ENCODE peak calls at places on chromosomes 1 and 21, in eight cellular contexts. A is CD14-positive monocyte, C is spleen, M is fibroblast of lung, G is ovary, F is AG09319, E is mammary epithelial cell, P is lower lobe of right lung. V is an unnamed sample.

GRCh38 chr1:30465096-30465495 is 258.3 kb downstream of the MATN1 start:
- DNase-seq in A (no peak), C (peak), M (no peak), G (peak), F (no peak), E (no peak), P (no peak), V (no peak)

GRCh38 chr21:45539796-45540600 is 2.2 kb downstream of the SLC19A1 start:
- DNase-seq in A (peak), C (peak), M (no peak), G (peak), F (no peak), E (no peak), P (peak), V (no peak)

GRCh38 chr1:203320546-203321272 is 15.4 kb downstream of the BTG2 start:
- DNase-seq in A (peak), C (peak), M (peak), G (peak), F (no peak), E (peak), P (peak), V (peak)

GRCh38 chr1:143717434-143717833 is 254.4 kb downstream of the FAM72C start:
- DNase-seq in A (no peak), C (no peak), M (no peak), G (no peak), F (no peak), E (no peak), P (no peak), V (no peak)

GRCh38 chr1:224880593-224881307 is 48.7 kb upstream of the DNAH14 start:
- DNase-seq in A (no peak), C (no peak), M (peak), G (no peak), F (no peak), E (no peak), P (no peak), V (no peak)

GRCh38 chr1:232012773-232013386 is 386.3 kb downstream of the DISC1 start:
- DNase-seq in A (no peak), C (no peak), M (peak), G (peak), F (no peak), E (peak), P (no peak), V (no peak)

GRCh38 chr1:30809514-30810263 is 52.1 kb upstream of the LAPTM5 start:
- DNase-seq in A (peak), C (no peak), M (peak), G (peak), F (no peak), E (peak), P (no peak), V (no peak)

GRCh38 chr1:40393173-40393572 is 19.6 kb downstream of the SMAP2 start:
- DNase-seq in A (no peak), C (peak), M (no peak), G (no peak), F (no peak), E (no peak), P (peak), V (no peak)

GRCh38 chr1:224700915-224701531 is 84.9 kb downstream of the CNIH3 start:
- DNase-seq in A (no peak), C (no peak), M (no peak), G (no peak), F (no peak), E (no peak), P (no peak), V (peak)

GRCh38 chr1:146036241-146036989 is 14.9 kb upstream of the HJV start:
- DNase-seq in A (no peak), C (no peak), M (peak), G (no peak), F (no peak), E (no peak), P (no peak), V (no peak)

GRCh38 chr1:62435231-62436038 is 1.4 kb upstream of the USP1 start:
- DNase-seq in A (no peak), C (peak), M (no peak), G (peak), F (no peak), E (no peak), P (peak), V (no peak)

GRCh38 chr1:29112705-29113406 is 10.8 kb downstream of the TMEM200B start:
- DNase-seq in A (no peak), C (no peak), M (no peak), G (no peak), F (no peak), E (no peak), P (no peak), V (no peak)

GRCh38 chr21:36237441-36237840 is 80.8 kb downstream of the DOP1B start:
- DNase-seq in A (no peak), C (no peak), M (no peak), G (no peak), F (no peak), E (peak), P (no peak), V (no peak)

GRCh38 chr1:162070094-162070748 is 730 bp downstream of the NOS1AP start:
- DNase-seq in A (no peak), C (no peak), M (no peak), G (no peak), F (no peak), E (peak), P (peak), V (peak)

GRCh38 chr1:26474824-26475223 is 2.6 kb downstream of the HMGN2 start:
- DNase-seq in A (no peak), C (no peak), M (no peak), G (no peak), F (no peak), E (no peak), P (no peak), V (no peak)

DNA sequence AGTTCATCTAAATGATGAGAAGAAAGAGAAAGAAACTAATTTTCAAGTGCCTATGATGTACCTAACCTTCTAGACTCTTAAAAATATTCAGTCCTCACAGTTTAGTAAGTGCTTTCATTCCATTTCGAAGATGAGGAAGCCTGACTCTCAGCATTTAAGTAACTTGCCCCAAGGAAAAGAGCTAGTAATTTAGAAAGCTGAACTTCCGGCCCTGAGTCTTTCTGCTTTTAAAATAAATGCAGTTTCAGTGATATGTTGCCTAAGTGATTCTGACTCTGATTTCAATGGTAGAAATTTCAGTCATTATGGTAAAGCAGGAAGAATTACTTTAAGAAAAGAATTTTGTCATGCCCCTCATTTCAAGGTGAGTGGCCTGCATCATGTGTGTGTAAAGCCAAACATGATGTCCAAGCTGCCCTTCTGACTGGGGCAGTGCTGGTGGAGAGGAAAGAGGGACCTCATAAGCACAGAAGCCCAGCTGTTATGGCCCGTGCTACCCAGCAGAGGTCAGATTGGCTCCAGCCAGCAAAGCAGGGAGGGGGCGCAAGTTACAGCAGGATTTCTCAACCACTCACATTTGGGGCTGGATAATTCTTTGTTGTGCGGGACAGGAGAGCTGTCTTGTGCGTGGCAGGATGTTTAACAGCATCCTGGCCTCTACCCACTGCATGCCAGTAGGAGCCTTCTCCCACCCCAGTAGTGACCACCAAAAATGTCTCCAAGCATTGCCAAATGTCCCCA is 10.7 kb downstream of the ATP1A4 start:
- DNase-seq in A (no peak), C (no peak), M (peak), G (peak), F (no peak), E (no peak), P (no peak), V (peak)
- TF ChIP-seq CTCF in A (peak), C (no peak), M (peak), G (no peak), F (peak), E (peak), P (peak), V (no peak)

DNA sequence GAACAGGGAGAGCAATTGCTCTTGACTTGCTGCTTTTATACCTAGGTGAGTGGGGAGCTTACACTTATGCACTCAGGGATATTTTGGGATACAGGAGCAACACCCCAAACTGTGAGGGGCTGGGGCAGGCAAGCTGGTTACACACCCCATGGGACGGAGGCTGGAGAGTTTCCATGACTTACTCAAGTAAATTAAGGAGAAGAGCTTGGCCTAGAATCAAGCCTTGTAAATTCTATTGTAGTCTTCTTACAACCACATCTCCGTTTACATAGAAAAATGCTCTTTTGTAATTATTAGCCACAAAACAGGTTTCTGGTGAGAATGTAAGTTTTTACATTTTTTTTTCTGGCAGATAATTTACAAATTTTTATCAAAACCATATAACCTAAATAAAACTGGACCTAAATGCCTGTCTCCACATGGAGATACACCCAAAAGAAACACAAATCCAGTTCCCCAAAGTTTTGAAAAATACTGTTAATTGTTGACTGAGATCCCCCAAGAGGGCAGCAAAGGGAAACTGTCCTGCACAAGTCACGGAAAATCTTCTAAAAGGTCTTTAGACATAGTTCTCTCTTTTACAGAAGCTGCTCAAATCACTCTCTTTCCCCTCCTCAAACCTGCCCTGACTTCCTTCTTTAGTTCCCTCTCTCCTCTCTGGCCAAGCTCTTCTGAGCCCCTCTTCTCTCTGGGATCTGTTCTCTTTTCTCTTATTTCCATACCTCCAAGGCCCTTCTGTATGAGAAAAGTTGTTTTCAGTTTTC is 134.0 kb downstream of the HIVEP3 start:
- DNase-seq in A (no peak), C (no peak), M (peak), G (no peak), F (no peak), E (no peak), P (no peak), V (no peak)
- TF ChIP-seq CTCF in A (no peak), C (no peak), M (no peak), G (no peak), F (no peak), E (no peak), P (no peak), V (no peak)

GRCh38 chr1:214379254-214379970 is 98.5 kb downstream of the SMYD2 start:
- DNase-seq in A (no peak), C (no peak), M (no peak), G (no peak), F (no peak), E (no peak), P (no peak), V (no peak)
- TF ChIP-seq CTCF in A (no peak), C (no peak), M (no peak), G (no peak), F (no peak), E (no peak), P (no peak), V (no peak)

GRCh38 chr21:26965567-26966359 is 1.1 kb downstream of the ADAMTS5 start:
- DNase-seq in A (peak), C (peak), M (peak), G (peak), F (no peak), E (peak), P (peak), V (peak)
- TF ChIP-seq CTCF in A (peak), C (no peak), M (peak), G (peak), F (peak), E (peak), P (peak), V (no peak)

GRCh38 chr1:82790556-82790955 is 989.8 kb downstream of the ADGRL2 start:
- DNase-seq in A (no peak), C (no peak), M (no peak), G (no peak), F (no peak), E (no peak), P (no peak), V (no peak)

GRCh38 chr1:82801151-82801550 is 1000.4 kb downstream of the ADGRL2 start:
- DNase-seq in A (no peak), C (no peak), M (no peak), G (no peak), F (no peak), E (no peak), P (no peak), V (no peak)

GRCh38 chr1:82792151-82792550 is 991.4 kb downstream of the ADGRL2 start:
- DNase-seq in A (no peak), C (no peak), M (no peak), G (no peak), F (no peak), E (no peak), P (no peak), V (no peak)

GRCh38 chr1:82795503-82796149 is 994.9 kb downstream of the ADGRL2 start:
- DNase-seq in A (no peak), C (no peak), M (no peak), G (no peak), F (no peak), E (no peak), P (no peak), V (no peak)
- TF ChIP-seq CTCF in A (no peak), C (no peak), M (no peak), G (no peak), F (no peak), E (peak), P (no peak), V (no peak)

GRCh38 chr1:11478571-11479374 is at the start of gene DISP3:
- DNase-seq in A (no peak), C (peak), M (peak), G (peak), F (no peak), E (peak), P (peak), V (peak)
- TF ChIP-seq CTCF in A (peak), C (peak), M (peak), G (no peak), F (peak), E (peak), P (peak), V (peak)

GRCh38 chr1:151284013-151284577 is 2.0 kb downstream of the ZNF687 start:
- DNase-seq in A (no peak), C (no peak), M (no peak), G (no peak), F (no peak), E (no peak), P (no peak), V (no peak)

GRCh38 chr1:151281969-151282882 is at the start of gene ZNF687:
- DNase-seq in A (peak), C (peak), M (peak), G (peak), F (peak), E (peak), P (peak), V (peak)

GRCh38 chr1:151282883-151283725 is 1.0 kb downstream of the ZNF687 start:
- DNase-seq in A (peak), C (peak), M (peak), G (peak), F (no peak), E (peak), P (peak), V (peak)

GRCh38 chr1:151277249-151277648 is 4.8 kb upstream of the ZNF687 start:
- DNase-seq in A (peak), C (no peak), M (no peak), G (no peak), F (no peak), E (peak), P (no peak), V (peak)

DNA sequence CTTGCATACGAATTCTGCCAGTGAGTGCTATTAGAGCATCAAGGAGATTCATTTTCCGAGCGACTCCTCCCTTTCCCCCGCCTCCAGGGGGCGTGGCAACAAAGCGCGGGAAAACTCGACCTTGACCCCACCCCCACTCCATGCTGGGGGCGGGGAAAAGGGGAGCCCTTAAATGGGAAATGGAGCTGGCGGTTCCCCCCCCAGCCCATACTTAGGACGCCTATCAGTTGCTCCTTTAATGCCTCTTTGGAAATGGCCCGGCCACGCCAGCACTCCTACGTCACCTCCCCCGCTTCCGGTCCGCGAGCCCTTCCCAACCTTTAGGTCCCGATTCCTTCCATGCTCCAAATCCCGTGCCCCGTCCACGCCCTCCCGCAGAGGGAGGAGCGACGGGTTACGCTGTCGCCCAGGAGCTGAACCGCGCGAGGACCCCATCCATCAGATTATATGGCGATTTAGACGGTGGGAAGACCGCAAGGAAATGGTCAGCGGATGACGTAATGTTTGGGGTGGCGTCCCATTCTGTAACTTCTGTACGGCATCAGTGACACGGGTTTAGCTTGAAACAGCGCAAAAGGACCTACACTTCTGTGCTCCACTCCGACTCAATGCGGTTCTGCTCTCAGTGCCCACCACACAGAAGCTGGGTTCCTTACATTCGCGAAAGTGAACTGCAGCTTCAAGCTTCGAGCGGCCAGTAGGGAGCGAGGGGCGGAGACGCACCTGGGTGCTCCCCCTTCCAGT is 702 bp upstream of the ZNF687 start:
- DNase-seq in A (peak), C (peak), M (peak), G (peak), F (peak), E (peak), P (peak), V (peak)
- TF ChIP-seq CTCF in A (no peak), C (no peak), M (no peak), G (peak), F (no peak), E (no peak), P (peak), V (no peak)